ENCODE peak calls at places on chromosomes 4 and X, in six cellular contexts. L is KG1; J is NCI-H1105; Q is Calu3; Z is activated naive CD4-positive, alpha-beta T cell; H is T-helper 17 cell. Y is an unnamed sample.

GRCh38 chrX:70013483-70014222 is 36.1 kb downstream of the AWAT2 start:
- DNase-seq in H (no peak), Z (no peak), J (no peak), Q (no peak), L (no peak), Y (no peak)

GRCh38 chrX:1564750-1565683 is 26.4 kb upstream of the AKAP17A start:
- DNase-seq in Z (no peak), J (no peak), H (no peak), Q (no peak), L (peak), Y (no peak)

GRCh38 chr4:30948653-30949052 is 228.5 kb downstream of the PCDH7 start:
- DNase-seq in H (no peak), L (no peak), J (no peak), Z (no peak), Q (no peak), Y (no peak)

GRCh38 chr4:41009411-41009810 is 204.9 kb downstream of the APBB2 start:
- DNase-seq in Z (no peak), H (no peak), L (no peak), Q (no peak), J (no peak), Y (no peak)

GRCh38 chr4:184816962-184817361 is 8.8 kb downstream of the ACSL1 start:
- DNase-seq in Z (no peak), Q (no peak), H (no peak), J (no peak), L (no peak), Y (no peak)

GRCh38 chr4:110106946-110107325 is 91.5 kb downstream of the ELOVL6 start:
- DNase-seq in Z (no peak), J (no peak), L (no peak), H (no peak), Q (no peak), Y (no peak)

GRCh38 chr4:81421346-81422218 is 50.1 kb downstream of the RASGEF1B start:
- DNase-seq in Q (peak), L (peak), J (peak), Z (no peak), H (no peak), Y (peak)

GRCh38 chr4:84167089-84167488 is 332.0 kb downstream of the NKX6-1 start:
- DNase-seq in Z (no peak), L (no peak), Q (no peak), H (no peak), J (peak), Y (no peak)

GRCh38 chr4:79684516-79684915 is 276.5 kb upstream of the GK2 start:
- DNase-seq in J (no peak), L (no peak), Z (no peak), Q (no peak), H (no peak), Y (no peak)

GRCh38 chr4:146511381-146511780 is 10.4 kb downstream of the SLC10A7 start:
- DNase-seq in Z (no peak), J (no peak), Q (no peak), H (no peak), L (no peak), Y (no peak)

GRCh38 chrX:74421181-74422028 is at the start of gene SLC16A2:
- DNase-seq in J (peak), L (no peak), H (no peak), Q (peak), Z (no peak), Y (no peak)

GRCh38 chr4:23332266-23332665 is 557.6 kb downstream of the PPARGC1A start:
- DNase-seq in L (no peak), Q (no peak), Z (no peak), H (no peak), J (no peak), Y (no peak)

GRCh38 chr4:98516441-98517323 is 141.7 kb downstream of the TSPAN5 start:
- DNase-seq in Z (no peak), L (no peak), J (no peak), Q (no peak), H (no peak), Y (no peak)

Y was measured in SIG-M5.